ENCODE peak calls at places on chromosomes 3 and 15, in six cellular contexts. D is lung, O is neuronal stem cell, T is OCI-LY7, U is right lobe of liver, A is adrenal gland. H is an unnamed sample. For H3K4me1, the result is how much of the 10 kb centered on the place peaks cover.

GRCh38 chr3:50179710-50180109 is 11.7 kb upstream of the GNAT1 start:
- DNase-seq in D (no peak), O (no peak), T (no peak), U (no peak), A (no peak), H (no peak)

GRCh38 chr3:39809181-39809994 is at the start of gene MYRIP:
- DNase-seq in O (peak), U (peak), T (no peak), D (peak), A (peak), H (peak)

GRCh38 chr3:13008114-13008995 is 64.9 kb downstream of the IQSEC1 start:
- DNase-seq in T (no peak), D (no peak), U (no peak), A (no peak), O (no peak), H (peak)

GRCh38 chr3:138434276-138434874 is at the start of gene ESYT3:
- DNase-seq in D (peak), O (peak), U (peak), A (peak), T (no peak), H (peak)

GRCh38 chr3:50657816-50658215 is 16.9 kb upstream of the DOCK3 start:
- DNase-seq in U (no peak), D (no peak), T (no peak), O (no peak), A (no peak), H (peak)

GRCh38 chr3:42497009-42497731 is 5.3 kb upstream of the VIPR1 start:
- DNase-seq in T (no peak), D (no peak), U (no peak), A (no peak), O (peak), H (no peak)

GRCh38 chr15:90064931-90065681 is 37.2 kb downstream of the IDH2 start:
- DNase-seq in O (no peak), D (no peak), U (peak), T (no peak), A (peak), H (no peak)

GRCh38 chr3:78993375-78993774 is 774.4 kb downstream of the ROBO1 start:
- DNase-seq in A (peak), U (no peak), D (no peak), O (no peak), T (no peak), H (no peak)

GRCh38 chr3:35505181-35505580 is 134.1 kb upstream of the ARPP21 start:
- DNase-seq in D (no peak), A (no peak), O (peak), U (no peak), T (no peak), H (peak)

GRCh38 chr15:29126821-29127461 is 142.7 kb downstream of the NSMCE3 start:
- DNase-seq in O (no peak), A (no peak), U (peak), T (no peak), D (no peak), H (no peak)

GRCh38 chr3:107329088-107329487 is 48.2 kb upstream of the CCDC54 start:
- DNase-seq in A (no peak), U (no peak), D (no peak), T (no peak), O (no peak), H (no peak)

GRCh38 chr3:73409405-73409804 is 215.3 kb downstream of the PDZRN3 start:
- DNase-seq in O (no peak), T (no peak), D (no peak), A (no peak), U (no peak), H (no peak)

GRCh38 chr3:165855581-165855980 is 18.4 kb upstream of the BCHE start:
- DNase-seq in A (no peak), T (no peak), O (no peak), U (no peak), D (no peak), H (no peak)

GRCh38 chr3:67706934-67707333 is 52.5 kb upstream of the SUCLG2 start:
- DNase-seq in D (no peak), A (no peak), T (no peak), U (no peak), O (no peak), H (no peak)

GRCh38 chr3:178198329-178198728 is 337.9 kb upstream of the KCNMB2 start:
- DNase-seq in O (no peak), U (no peak), A (no peak), D (no peak), T (no peak), H (no peak)

GRCh38 chr15:61063875-61064320 is 165.2 kb downstream of the RORA start:
- DNase-seq in D (no peak), O (no peak), A (no peak), T (no peak), U (no peak), H (no peak)

GRCh38 chr3:123584284-123584987 is 417 bp downstream of the HACD2 start:
- DNase-seq in T (peak), D (no peak), U (peak), A (peak), O (no peak), H (peak)

GRCh38 chr3:138465927-138466326 is 31.5 kb downstream of the ESYT3 start:
- DNase-seq in U (no peak), T (no peak), A (no peak), O (no peak), D (no peak), H (no peak)

GRCh38 chr3:184377374-184377773 is 633 bp downstream of the THPO start:
- DNase-seq in A (no peak), D (no peak), T (peak), O (no peak), U (no peak), H (no peak)

GRCh38 chr3:112357888-112358287 is 24.9 kb downstream of the CD200 start:
- DNase-seq in A (no peak), O (no peak), T (no peak), D (no peak), U (no peak), H (no peak)

GRCh38 chr3:62131620-62132019 is 241.7 kb downstream of the FEZF2 start:
- DNase-seq in O (no peak), A (no peak), T (no peak), D (no peak), U (no peak), H (no peak)

GRCh38 chr3:108089544-108089943 is 1.3 kb downstream of the CD47 start:
- DNase-seq in O (no peak), T (peak), A (no peak), D (no peak), U (no peak), H (no peak)

GRCh38 chr3:191051037-191051436 is 148.0 kb upstream of the OSTN start:
- DNase-seq in O (peak), T (peak), U (no peak), D (no peak), A (no peak), H (no peak)

GRCh38 chr3:100158877-100159563 is 44.7 kb upstream of the FILIP1L start:
- DNase-seq in A (peak), T (no peak), O (no peak), U (no peak), D (no peak), H (no peak)

GRCh38 chr3:100155590-100155989 is 41.3 kb upstream of the FILIP1L start:
- DNase-seq in U (no peak), D (no peak), O (no peak), T (no peak), A (no peak), H (no peak)

GRCh38 chr3:100157617-100158016 is 43.3 kb upstream of the FILIP1L start:
- DNase-seq in D (no peak), U (no peak), A (no peak), O (no peak), T (no peak), H (no peak)

GRCh38 chr3:100160516-100160915 is 46.2 kb upstream of the FILIP1L start:
- DNase-seq in O (no peak), T (no peak), A (no peak), U (no peak), D (no peak), H (no peak)

GRCh38 chr3:100159564-100160153 is 45.4 kb upstream of the FILIP1L start:
- DNase-seq in A (no peak), O (no peak), D (no peak), U (no peak), T (no peak), H (no peak)
- H3K4me3 ChIP-seq in A (no peak), O (no peak), D (no peak), U (no peak), T (no peak), H (no peak)

DNA sequence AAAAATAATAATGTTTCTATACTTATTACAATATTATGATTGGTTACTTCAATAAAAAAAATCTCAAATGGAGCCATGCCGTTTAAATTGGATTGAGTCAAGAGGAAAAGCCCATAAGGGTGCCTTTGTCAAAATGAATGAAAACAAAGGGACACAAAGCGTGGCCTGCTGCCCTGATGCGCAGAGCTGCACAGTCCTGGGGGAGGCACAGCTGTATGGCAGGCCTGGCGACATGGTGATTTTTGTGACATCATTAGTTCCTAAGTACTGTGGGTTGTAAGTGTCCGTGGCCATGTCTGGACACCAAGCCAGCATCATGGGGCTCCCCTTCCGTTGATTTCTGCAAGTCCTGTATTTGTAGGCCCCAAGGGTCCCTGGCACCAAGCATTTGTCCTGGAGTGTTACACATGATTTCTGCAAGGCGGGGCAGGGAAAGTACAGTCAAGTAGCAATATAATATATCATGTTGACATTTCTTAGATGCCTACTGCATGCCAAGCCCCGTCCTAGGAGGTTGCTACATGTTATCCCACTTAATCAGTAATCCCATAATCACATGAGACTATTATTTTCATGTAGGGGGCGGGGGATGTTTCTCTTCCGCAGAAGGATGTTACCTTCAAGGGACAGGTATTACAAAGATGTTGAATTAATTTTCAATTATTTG is 59.7 kb downstream of the GHSR start:
- DNase-seq in U (no peak), A (no peak), O (no peak), D (no peak), T (no peak), H (no peak)
- H3K4me1 ChIP-seq in U (under half), A (under half), O (under half), D (under half), T (under half), H (under half)

DNA sequence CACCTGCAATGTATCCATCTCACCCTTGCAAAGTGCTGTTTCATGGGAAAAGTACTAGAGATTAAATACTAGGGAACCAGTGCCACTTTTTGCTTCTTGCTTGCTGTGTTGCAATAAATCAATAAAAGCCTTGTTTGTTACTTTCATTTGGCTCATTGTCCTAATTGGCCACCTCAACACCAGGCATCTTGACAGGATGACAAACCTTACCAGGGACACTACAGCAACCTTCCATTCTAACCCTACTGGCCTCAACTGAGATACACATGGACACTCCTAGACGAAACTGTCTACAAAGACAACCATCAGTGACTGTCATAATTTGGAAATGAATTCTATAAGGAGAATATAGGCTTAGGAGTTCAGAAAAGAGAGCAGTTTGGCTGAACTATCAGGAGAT is 106.4 kb upstream of the SETMAR start:
- DNase-seq in O (no peak), T (no peak), D (no peak), A (no peak), U (no peak), H (no peak)
- H3K4me3 ChIP-seq in O (no peak), T (no peak), D (no peak), A (no peak), U (no peak), H (no peak)

GRCh38 chr3:195766671-195767070 is 45.1 kb downstream of the MUC4 start:
- DNase-seq in O (no peak), U (no peak), T (no peak), D (no peak), A (no peak), H (no peak)
- H3K4me1 ChIP-seq in O (under half), U (under half), T (under half), D (under half), A (under half), H (under half)

GRCh38 chr15:99283739-99284138 is 32.5 kb downstream of the LRRC28 start:
- DNase-seq in O (no peak), T (no peak), U (no peak), A (no peak), D (no peak), H (no peak)
- H3K4me3 ChIP-seq in O (no peak), T (no peak), U (no peak), A (no peak), D (no peak), H (no peak)

GRCh38 chr3:48468329-48468731 is 21.8 kb downstream of the ATRIP start:
- DNase-seq in T (no peak), D (no peak), O (no peak), U (peak), A (no peak), H (peak)
- H3K4me1 ChIP-seq in T (half or more), D (under half), O (under half), U (under half), A (half or more), H (under half)

GRCh38 chr3:136787226-136787793 is 31.6 kb upstream of the SLC35G2 start:
- DNase-seq in O (no peak), A (peak), D (no peak), U (peak), T (peak), H (no peak)
- H3K4me3 ChIP-seq in O (no peak), A (no peak), D (no peak), U (no peak), T (no peak), H (no peak)

GRCh38 chr15:40306371-40306770 is 1.4 kb downstream of the PLCB2 start:
- DNase-seq in D (no peak), A (no peak), T (no peak), O (no peak), U (no peak), H (no peak)
- H3K4me1 ChIP-seq in D (under half), A (under half), T (under half), O (under half), U (under half), H (under half)